ENCODE peak calls at places on chromosomes 2 and 18, in ten cellular contexts. X, O, F, K, D, B, W, U, S and N are unnamed samples.

GRCh38 chr2:19810637-19811036 is 91.1 kb downstream of the TTC32 start:
- DNase-seq in W (no peak), U (no peak), B (no peak), X (no peak), D (peak; percentile 75), O (no peak), K (no peak), F (no peak), S (no peak), N (no peak)

GRCh38 chr2:1769703-1770422 is 25.5 kb upstream of the PXDN start:
- DNase-seq in U (peak; percentile 57), W (peak; percentile 45), D (no peak), X (peak; percentile 37), S (peak; percentile 82), K (peak; percentile 71), O (peak; percentile 87), B (peak; percentile 91), F (peak; percentile 80), N (peak; percentile 82)

GRCh38 chr2:190443055-190443454 is 34.9 kb downstream of the MFSD6 start:
- DNase-seq in B (no peak), X (peak; percentile 61), S (no peak), U (no peak), W (no peak), K (no peak), D (no peak), O (no peak), F (no peak), N (no peak)

GRCh38 chr18:79944746-79945117 is 6.7 kb downstream of the SLC66A2 start:
- DNase-seq in U (peak; percentile 12), X (no peak), K (peak; percentile 17), B (no peak), O (no peak), W (no peak), F (peak; percentile 46), D (no peak), S (no peak), N (peak; percentile 18)

GRCh38 chr2:150485114-150485870 is 2.2 kb downstream of the RND3 start:
- DNase-seq in F (peak; percentile 92), K (peak; percentile 74), O (peak; percentile 41), W (peak; percentile 77), X (peak; percentile 81), B (peak; percentile 73), D (no peak), U (peak; percentile 83), S (peak; percentile 87), N (peak; percentile 94)

GRCh38 chr2:16392647-16393482 is 272.8 kb downstream of the CYRIA start:
- DNase-seq in X (no peak), D (no peak), F (no peak), B (no peak), O (no peak), W (no peak), U (no peak), S (peak; percentile 6), K (no peak), N (no peak)

GRCh38 chr18:70634576-70635147 is 345.8 kb downstream of the SOCS6 start:
- DNase-seq in W (no peak), K (no peak), U (no peak), X (no peak), D (no peak), B (no peak), F (no peak), O (no peak), S (no peak), N (no peak)

GRCh38 chr2:67604360-67604759 is 207.2 kb downstream of the ETAA1 start:
- DNase-seq in K (no peak), F (no peak), U (no peak), B (no peak), O (no peak), X (no peak), S (no peak), D (no peak), W (no peak), N (no peak)

GRCh38 chr2:237434916-237435315 is 21.0 kb upstream of the COL6A3 start:
- DNase-seq in F (no peak), K (no peak), B (peak; percentile 72), U (no peak), W (peak; percentile 64), S (no peak), X (no peak), D (no peak), O (no peak), N (no peak)

GRCh38 chr2:36667931-36668330 is 28.6 kb upstream of the VIT start:
- DNase-seq in O (no peak), K (no peak), B (no peak), F (no peak), D (no peak), X (no peak), S (no peak), U (no peak), W (no peak), N (no peak)

GRCh38 chr18:7370375-7370774 is 139.5 kb downstream of the LRRC30 start:
- DNase-seq in U (no peak), K (no peak), O (no peak), B (no peak), S (no peak), F (no peak), D (no peak), X (peak; percentile 19), W (no peak), N (no peak)

GRCh38 chr18:28541276-28541930 is 364.5 kb upstream of the CDH2 start:
- DNase-seq in B (no peak), W (no peak), O (no peak), D (no peak), U (no peak), X (no peak), K (no peak), S (no peak), F (no peak), N (no peak)

GRCh38 chr2:206585335-206585734 is 57.0 kb upstream of the FAM237A start:
- DNase-seq in U (no peak), O (no peak), X (no peak), B (peak; percentile 5), F (no peak), K (no peak), D (no peak), S (no peak), W (no peak), N (no peak)

GRCh38 chr2:8659092-8659734 is 22.6 kb upstream of the ID2 start:
- DNase-seq in X (peak; percentile 83), W (no peak), O (no peak), F (peak; percentile 44), D (no peak), K (no peak), S (no peak), U (no peak), B (no peak), N (no peak)

GRCh38 chr2:8656811-8657210 is 25.0 kb upstream of the ID2 start:
- DNase-seq in S (no peak), D (no peak), K (no peak), O (no peak), U (no peak), B (no peak), X (no peak), W (no peak), F (no peak), N (no peak)

GRCh38 chr2:8657423-8658062 is 24.3 kb upstream of the ID2 start:
- DNase-seq in D (no peak), B (no peak), F (peak; percentile 60), U (no peak), X (no peak), W (no peak), K (no peak), O (no peak), S (no peak), N (no peak)

GRCh38 chr2:8659735-8660492 is 21.9 kb upstream of the ID2 start:
- DNase-seq in B (no peak), X (peak; percentile 76), K (no peak), W (no peak), S (no peak), O (no peak), D (no peak), U (no peak), F (peak; percentile 53), N (no peak)

GRCh38 chr2:8658064-8658862 is 23.6 kb upstream of the ID2 start:
- DNase-seq in W (no peak), U (no peak), O (no peak), B (no peak), X (no peak), F (peak; percentile 42), S (no peak), K (no peak), D (no peak), N (no peak)
- H3K4me1 ChIP-seq in W (no peaks in the 10 kb centered on the region), U (no peaks in the 10 kb centered on the region), O (peaks cover 44% of the 10 kb centered on the region), B (peaks cover 16% of the 10 kb centered on the region), X (peaks cover 12% of the 10 kb centered on the region), F (no peaks in the 10 kb centered on the region), S (no peaks in the 10 kb centered on the region), K (no peaks in the 10 kb centered on the region), D (peaks cover 22% of the 10 kb centered on the region), N (no peaks in the 10 kb centered on the region)

GRCh38 chr2:234245945-234246344 is 195.4 kb downstream of the SPP2 start:
- DNase-seq in W (no peak), U (no peak), O (peak; percentile 68), K (no peak), S (no peak), X (no peak), D (no peak), B (peak; percentile 90), F (no peak), N (no peak)

GRCh38 chr2:234247453-234248180 is 197.1 kb downstream of the SPP2 start:
- DNase-seq in D (no peak), X (no peak), B (no peak), W (no peak), F (no peak), O (no peak), K (no peak), U (no peak), S (no peak), N (no peak)

GRCh38 chr2:234249873-234250272 is 199.4 kb downstream of the SPP2 start:
- DNase-seq in D (no peak), F (no peak), W (no peak), X (no peak), O (peak; percentile 44), U (no peak), B (peak; percentile 93), K (no peak), S (no peak), N (no peak)

GRCh38 chr2:234251326-234252271 is 201.1 kb downstream of the SPP2 start:
- DNase-seq in B (peak; percentile 97), X (no peak), D (no peak), S (peak; percentile 12), O (peak; percentile 56), F (no peak), K (no peak), W (no peak), U (no peak), N (peak; percentile 33)

GRCh38 chr2:234249006-234249405 is 198.5 kb downstream of the SPP2 start:
- DNase-seq in F (no peak), K (no peak), B (no peak), X (no peak), S (no peak), D (no peak), O (no peak), U (no peak), W (no peak), N (no peak)
- H3K4me1 ChIP-seq in F (peaks cover under 1% of the 10 kb centered on the region), K (peaks cover 4% of the 10 kb centered on the region), B (peaks cover 68% of the 10 kb centered on the region), X (no peaks in the 10 kb centered on the region), S (peaks cover 29% of the 10 kb centered on the region), D (no peaks in the 10 kb centered on the region), O (peaks cover 72% of the 10 kb centered on the region), U (no peaks in the 10 kb centered on the region), W (no peaks in the 10 kb centered on the region), N (no peaks in the 10 kb centered on the region)

GRCh38 chr2:127410871-127411396 is 7.3 kb upstream of the PROC start:
- DNase-seq in X (peak; percentile 78), W (peak; percentile 26), D (no peak), K (no peak), S (no peak), O (peak; percentile 50), U (no peak), B (peak; percentile 70), F (peak; percentile 55), N (no peak)
- H3K4me1 ChIP-seq in X (peaks cover 6% of the 10 kb centered on the region), W (peaks cover 16% of the 10 kb centered on the region), D (peaks cover 55% of the 10 kb centered on the region), K (peaks cover 58% of the 10 kb centered on the region), S (peaks cover 38% of the 10 kb centered on the region), O (peaks cover 84% of the 10 kb centered on the region), U (peaks cover 29% of the 10 kb centered on the region), B (peaks cover 54% of the 10 kb centered on the region), F (peaks cover 56% of the 10 kb centered on the region), N (peaks cover 5% of the 10 kb centered on the region)

GRCh38 chr2:21020031-21020667 is 23.7 kb downstream of the APOB start:
- DNase-seq in U (no peak), F (no peak), S (no peak), X (no peak), K (no peak), B (no peak), W (no peak), O (no peak), D (no peak), N (no peak)
- H3K4me1 ChIP-seq in U (no peaks in the 10 kb centered on the region), F (no peaks in the 10 kb centered on the region), S (no peaks in the 10 kb centered on the region), X (no peaks in the 10 kb centered on the region), K (no peaks in the 10 kb centered on the region), B (no peaks in the 10 kb centered on the region), W (no peaks in the 10 kb centered on the region), O (no peaks in the 10 kb centered on the region), D (no peaks in the 10 kb centered on the region), N (no peaks in the 10 kb centered on the region)